ENCODE peak calls at places on chromosomes 3 and 15, in six cellular contexts. Z is neuronal stem cell, G is H9, P is IMR-90, U is H1, L is mesenchymal stem cell. R is an unnamed sample.

GRCh38 chr3:110246796-110247369 is 824.7 kb upstream of the NECTIN3 start:
- DNase-seq in G (no peak), L (peak), Z (no peak), P (no peak), U (no peak), R (no peak)

GRCh38 chr3:74584782-74585181 is 29.7 kb downstream of the CNTN3 start:
- DNase-seq in U (no peak), P (no peak), L (no peak), Z (no peak), G (no peak), R (no peak)

GRCh38 chr15:89946681-89947313 is 34.0 kb upstream of the ARPIN start:
- DNase-seq in Z (no peak), G (no peak), P (no peak), U (no peak), L (no peak), R (no peak)

GRCh38 chr15:66425837-66426236 is 39.1 kb downstream of the MAP2K1 start:
- DNase-seq in G (no peak), L (no peak), P (no peak), Z (no peak), U (no peak), R (no peak)

GRCh38 chr3:120418866-120419490 is 31.8 kb downstream of the FSTL1 start:
- DNase-seq in Z (peak), G (peak), L (peak), P (no peak), U (no peak), R (no peak)

GRCh38 chr15:98025237-98025636 is 64.7 kb downstream of the ARRDC4 start:
- DNase-seq in L (no peak), Z (no peak), P (peak), G (no peak), U (no peak), R (peak)

GRCh38 chr3:133931084-133931483 is 35.4 kb upstream of the RAB6B start:
- DNase-seq in G (peak), U (peak), L (no peak), Z (no peak), P (no peak), R (no peak)

GRCh38 chr3:48125026-48125704 is 63.1 kb downstream of the CDC25A start:
- DNase-seq in G (peak), L (no peak), U (no peak), Z (no peak), P (peak), R (peak)

GRCh38 chr3:4977001-4977888 is 2.0 kb upstream of the BHLHE40 start:
- DNase-seq in U (peak), P (peak), L (peak), G (peak), Z (no peak), R (peak)

GRCh38 chr3:184801241-184801640 is 10.7 kb upstream of the VPS8 start:
- DNase-seq in P (no peak), L (no peak), Z (no peak), G (no peak), U (no peak), R (peak)

GRCh38 chr3:158920375-158920774 is 118.5 kb downstream of the MFSD1 start:
- DNase-seq in G (no peak), L (peak), Z (no peak), U (no peak), P (no peak), R (no peak)

GRCh38 chr3:185335799-185336198 is 27.1 kb upstream of the MAP3K13 start:
- DNase-seq in L (peak), Z (no peak), U (no peak), P (peak), G (no peak), R (peak)

GRCh38 chr3:156388469-156389150 is 166.3 kb downstream of the SSR3 start:
- DNase-seq in G (no peak), P (peak), U (no peak), L (peak), Z (no peak), R (no peak)

GRCh38 chr15:88075102-88075501 is 181.4 kb downstream of the NTRK3 start:
- DNase-seq in G (no peak), Z (no peak), L (no peak), U (no peak), P (no peak), R (no peak)

GRCh38 chr15:37046876-37047614 is 53.3 kb downstream of the MEIS2 start:
- DNase-seq in Z (peak), P (peak), G (no peak), L (peak), U (no peak), R (peak)

GRCh38 chr3:106609666-106610301 is 741.0 kb upstream of the CBLB start:
- DNase-seq in P (peak), U (peak), Z (peak), L (peak), G (peak), R (peak)

GRCh38 chr3:147807773-147808172 is 398.6 kb downstream of the ZIC1 start:
- DNase-seq in Z (no peak), P (no peak), L (no peak), G (no peak), U (no peak), R (no peak)

GRCh38 chr15:76340802-76341365 is 4.3 kb downstream of the ISL2 start:
- DNase-seq in Z (no peak), G (peak), L (no peak), U (peak), P (no peak), R (peak)

GRCh38 chr3:161859870-161860450 is 363.4 kb downstream of the OTOL1 start:
- DNase-seq in L (no peak), U (no peak), G (no peak), Z (no peak), P (no peak), R (no peak)

GRCh38 chr3:74630602-74631001 is 16.1 kb upstream of the CNTN3 start:
- DNase-seq in G (no peak), Z (no peak), P (peak), L (no peak), U (no peak), R (no peak)

GRCh38 chr3:171157286-171157685 is 130.8 kb upstream of the SLC2A2 start:
- DNase-seq in U (no peak), L (no peak), Z (no peak), G (peak), P (no peak), R (no peak)

GRCh38 chr15:74847462-74847861 is 4.5 kb upstream of the ULK3 start:
- DNase-seq in P (no peak), G (no peak), L (no peak), U (no peak), Z (no peak), R (no peak)

GRCh38 chr3:125319765-125320164 is 55.4 kb downstream of the ZNF148 start:
- DNase-seq in P (no peak), G (no peak), U (no peak), Z (no peak), L (no peak), R (no peak)

GRCh38 chr3:125317761-125318496 is 57.2 kb downstream of the ZNF148 start:
- DNase-seq in Z (no peak), L (no peak), P (peak), U (no peak), G (no peak), R (no peak)

GRCh38 chr3:125318497-125318847 is 56.7 kb downstream of the ZNF148 start:
- DNase-seq in G (no peak), L (no peak), P (no peak), U (no peak), Z (no peak), R (no peak)

GRCh38 chr3:125316949-125317348 is 58.2 kb downstream of the ZNF148 start:
- DNase-seq in L (no peak), P (no peak), G (no peak), U (no peak), Z (no peak), R (no peak)

GRCh38 chr3:125318859-125319258 is 56.3 kb downstream of the ZNF148 start:
- DNase-seq in U (no peak), P (no peak), Z (no peak), G (no peak), L (no peak), R (no peak)
- H4K91ac ChIP-seq in U (no peak), P (no peak), Z (no peak), G (no peak), L (no peak), R (no peak)

DNA sequence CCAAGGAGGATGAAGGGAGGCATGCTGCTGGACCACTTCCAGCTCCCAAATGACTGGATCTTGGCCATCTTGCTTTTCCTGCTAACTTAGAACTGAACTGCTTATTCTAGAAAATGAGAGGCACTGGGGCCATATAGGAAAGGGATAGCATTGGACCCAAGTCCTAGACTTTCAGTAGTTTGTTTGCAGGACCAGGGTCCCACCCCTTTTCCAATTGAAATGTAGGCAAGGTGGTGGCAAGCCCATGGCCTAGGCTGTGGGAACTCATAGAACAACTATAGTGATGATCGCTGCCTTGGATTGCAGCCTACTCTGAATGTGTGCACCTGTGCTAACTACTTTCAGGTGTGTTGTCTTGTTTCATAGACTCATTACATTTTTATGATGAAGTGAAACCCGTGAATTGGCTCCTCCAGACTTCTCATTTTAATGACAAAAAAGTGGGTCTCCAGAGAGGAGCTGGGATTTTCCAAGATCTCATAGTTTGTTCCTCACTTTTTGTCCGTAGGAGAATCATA is 50.3 kb downstream of the TGFBR2 start:
- DNase-seq in G (no peak), U (no peak), P (no peak), Z (no peak), L (no peak), R (no peak)
- H2AFZ ChIP-seq in G (no peak), U (no peak), P (no peak), Z (no peak), L (no peak), R (no peak)

DNA sequence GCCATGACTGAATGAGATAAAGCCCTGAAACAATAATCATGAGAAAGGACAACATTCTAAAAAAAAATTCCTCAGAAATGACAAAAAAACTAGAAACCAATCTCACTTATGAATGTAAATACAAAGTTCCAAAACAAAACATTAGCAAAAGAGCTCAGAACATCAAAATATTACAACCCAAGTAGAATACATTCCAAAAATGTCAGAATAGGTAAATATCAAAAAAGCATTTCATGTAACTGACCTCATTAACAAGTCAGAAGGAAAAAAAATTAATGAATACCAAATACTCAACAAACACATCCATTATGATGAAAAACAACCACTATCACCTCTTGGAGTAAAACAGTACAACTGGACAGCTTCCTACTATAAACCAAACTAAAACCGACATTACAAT is 93.1 kb downstream of the DLG1 start:
- DNase-seq in Z (no peak), U (no peak), G (no peak), P (no peak), L (no peak), R (no peak)
- H4K91ac ChIP-seq in Z (no peak), U (no peak), G (no peak), P (no peak), L (no peak), R (no peak)

GRCh38 chr3:55616803-55617202 is 129.7 kb upstream of the WNT5A start:
- DNase-seq in L (no peak), U (no peak), G (no peak), P (no peak), Z (no peak), R (no peak)

GRCh38 chr3:55619186-55619808 is 132.2 kb upstream of the WNT5A start:
- DNase-seq in P (no peak), L (no peak), U (no peak), G (no peak), Z (no peak), R (no peak)

GRCh38 chr3:55617385-55617784 is 130.3 kb upstream of the WNT5A start:
- DNase-seq in G (no peak), U (no peak), L (no peak), Z (no peak), P (no peak), R (no peak)

GRCh38 chr3:55615039-55615693 is 128.1 kb upstream of the WNT5A start:
- DNase-seq in G (no peak), P (peak), U (no peak), L (no peak), Z (no peak), R (no peak)

GRCh38 chr3:55615694-55616310 is 128.7 kb upstream of the WNT5A start:
- DNase-seq in G (peak), P (no peak), L (peak), U (no peak), Z (no peak), R (peak)
- H2AFZ ChIP-seq in G (no peak), P (no peak), L (no peak), U (no peak), Z (peak), R (no peak)

GRCh38 chr3:127590593-127591477 is at the start of gene TPRA1:
- DNase-seq in P (peak), L (peak), U (peak), G (peak), Z (peak), R (peak)
- H4K91ac ChIP-seq in P (peak), L (peak), U (peak), G (no peak), Z (no peak), R (peak)

GRCh38 chr3:51355891-51356578 is 29.1 kb upstream of the MANF start:
- DNase-seq in U (no peak), P (no peak), L (no peak), G (no peak), Z (no peak), R (no peak)

GRCh38 chr3:51353566-51354140 is 31.4 kb upstream of the MANF start:
- DNase-seq in G (no peak), P (peak), Z (no peak), U (no peak), L (no peak), R (no peak)

GRCh38 chr3:51354172-51354571 is 30.9 kb upstream of the MANF start:
- DNase-seq in U (no peak), Z (no peak), L (no peak), P (no peak), G (no peak), R (no peak)

GRCh38 chr3:51353131-51353530 is 32.0 kb upstream of the MANF start:
- DNase-seq in Z (no peak), P (no peak), U (no peak), G (no peak), L (no peak), R (no peak)

DNA sequence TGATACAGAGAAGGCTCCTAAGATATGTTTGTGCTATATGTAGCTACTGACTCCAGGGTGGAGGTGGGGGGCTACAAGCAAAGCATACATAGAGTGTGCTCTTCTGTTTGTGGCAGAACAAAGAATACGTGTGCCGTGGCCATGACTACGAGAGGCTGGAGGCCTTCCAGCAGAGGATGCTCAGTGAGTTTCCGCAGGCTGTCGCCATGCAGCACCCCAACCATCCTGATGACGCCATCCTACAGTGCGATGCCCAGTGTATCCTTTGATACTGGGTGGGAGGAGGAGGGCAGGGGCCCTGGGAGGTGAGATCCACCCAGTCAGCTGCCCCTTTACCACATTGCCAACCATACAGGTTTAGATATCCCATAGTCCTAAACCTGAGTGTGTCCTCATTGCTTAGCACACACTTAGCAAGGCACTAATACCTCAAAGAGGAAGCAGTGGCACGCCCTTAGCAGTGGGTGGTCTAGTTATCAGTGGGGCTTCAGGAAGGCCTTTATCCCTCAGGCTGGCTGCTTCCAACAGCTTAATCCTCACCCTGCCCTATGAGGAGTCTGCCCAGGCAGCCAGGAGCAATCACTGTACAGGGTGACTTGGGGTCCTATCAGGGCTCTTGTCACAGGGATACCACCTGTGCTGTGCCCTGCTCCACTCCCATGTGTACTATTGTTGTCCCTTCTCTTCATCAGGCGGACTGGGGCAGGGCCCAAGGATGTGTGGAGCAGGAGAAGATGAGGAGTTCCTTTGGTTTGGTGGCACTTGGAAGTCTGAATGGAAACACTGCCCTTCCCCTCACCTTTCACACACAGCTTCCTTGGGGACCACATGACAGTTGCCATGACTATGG is 30.1 kb upstream of the MANF start:
- DNase-seq in L (no peak), U (no peak), G (no peak), P (no peak), Z (no peak), R (no peak)
- H2AFZ ChIP-seq in L (no peak), U (no peak), G (no peak), P (no peak), Z (no peak), R (no peak)

DNA sequence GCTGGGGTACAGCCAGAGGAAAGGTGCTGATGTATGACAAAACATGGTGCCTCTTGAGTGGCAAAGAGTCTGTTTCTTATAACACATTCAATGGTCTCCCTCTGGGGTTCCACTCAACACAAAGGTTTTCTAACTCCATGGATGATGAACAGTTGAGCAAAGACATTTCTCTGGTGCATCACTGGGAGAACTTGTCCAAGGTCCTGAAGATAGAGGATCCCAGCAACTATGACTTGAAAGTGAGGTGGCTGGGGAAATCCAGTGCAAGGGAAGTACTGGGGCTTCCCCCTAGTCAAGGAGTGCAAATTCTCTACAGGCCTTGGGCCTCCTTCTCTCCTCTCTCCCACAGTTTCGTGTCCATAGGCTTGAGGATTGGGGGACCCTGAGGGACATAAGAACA is 431.1 kb downstream of the WDR72 start:
- DNase-seq in L (no peak), G (no peak), Z (no peak), U (no peak), P (no peak), R (no peak)
- H4K91ac ChIP-seq in L (no peak), G (no peak), Z (no peak), U (no peak), P (no peak), R (no peak)

GRCh38 chr15:48890375-48890972 is 12.5 kb downstream of the EID1 start:
- DNase-seq in Z (no peak), G (no peak), P (peak), U (no peak), L (no peak), R (no peak)
- H2AFZ ChIP-seq in Z (peak), G (no peak), P (no peak), U (no peak), L (no peak), R (no peak)

GRCh38 chr3:57943525-57944312 is 64.5 kb upstream of the FLNB start:
- DNase-seq in P (no peak), U (no peak), L (no peak), G (no peak), Z (no peak), R (no peak)
- H4K91ac ChIP-seq in P (no peak), U (no peak), L (peak), G (no peak), Z (no peak), R (peak)

GRCh38 chr15:100890850-100891249 is 11.2 kb downstream of the ALDH1A3 start:
- DNase-seq in L (no peak), P (no peak), Z (no peak), U (no peak), G (no peak), R (no peak)

GRCh38 chr15:100889359-100890058 is 9.9 kb downstream of the ALDH1A3 start:
- DNase-seq in P (peak), U (no peak), Z (no peak), L (peak), G (no peak), R (peak)

GRCh38 chr15:100892013-100892355 is 12.4 kb downstream of the ALDH1A3 start:
- DNase-seq in G (no peak), L (no peak), U (no peak), Z (no peak), P (no peak), R (no peak)

GRCh38 chr15:100891316-100892012 is 11.8 kb downstream of the ALDH1A3 start:
- DNase-seq in P (no peak), U (no peak), Z (peak), L (peak), G (no peak), R (no peak)

GRCh38 chr15:100890059-100890720 is 10.6 kb downstream of the ALDH1A3 start:
- DNase-seq in U (no peak), L (no peak), P (no peak), G (no peak), Z (no peak), R (no peak)
- H2AFZ ChIP-seq in U (no peak), L (no peak), P (peak), G (no peak), Z (no peak), R (no peak)